ENCODE peak calls at places on chromosomes 13 and 19, in nine cellular contexts. O is activated CD8-positive, alpha-beta T cell treated with anti-CD3 and anti-CD28 coated beads for 36 hours; H is CD4-positive, alpha-beta T cell; G is neural crest cell; S is WERI-Rb-1; F is ascending aorta; N is AG09319; W is HFFc6; L is choroid plexus epithelial cell. Y is an unnamed sample.

GRCh38 chr19:41031926-41032325 is 40.8 kb downstream of the CYP2B6 start:
- DNase-seq in O (no peak), H (no peak), G (no peak), S (no peak), F (no peak), N (no peak), W (peak; percentile 5), L (peak; percentile 11), Y (no peak)

GRCh38 chr13:113951246-113951999 is 22.5 kb downstream of the C13orf46 start:
- DNase-seq in O (peak; percentile 74), H (peak; percentile 15), G (peak; percentile 45), S (peak; percentile 96), F (peak; percentile 92), N (peak; percentile 46), W (peak; percentile 59), L (peak; percentile 83), Y (peak; percentile 91)

GRCh38 chr19:32450217-32450616 is 44.6 kb downstream of the DPY19L3 start:
- DNase-seq in O (no peak), H (no peak), G (no peak), S (no peak), F (no peak), N (peak; percentile 19), W (no peak), L (peak; percentile 51), Y (no peak)

GRCh38 chr13:43046259-43046658 is 22.9 kb downstream of the DNAJC15 start:
- DNase-seq in O (no peak), H (no peak), G (no peak), S (no peak), F (no peak), N (no peak), W (no peak), L (no peak), Y (no peak)

GRCh38 chr13:64546371-64546770 is 2683.8 kb downstream of the PCDH9 start:
- DNase-seq in O (no peak), H (no peak), G (no peak), S (no peak), F (no peak), N (no peak), W (no peak), L (no peak), Y (no peak)

GRCh38 chr19:9531933-9532332 is 6.5 kb downstream of the ZNF426 start:
- DNase-seq in O (no peak), H (no peak), G (no peak), S (no peak), F (no peak), N (no peak), W (peak; percentile 24), L (no peak), Y (no peak)

GRCh38 chr19:58009666-58010301 is 7.2 kb upstream of the ZNF606 start:
- DNase-seq in O (peak; percentile 83), H (no peak), G (no peak), S (peak; percentile 95), F (peak; percentile 83), N (peak; percentile 44), W (no peak), L (peak; percentile 92), Y (peak; percentile 72)

GRCh38 chr19:49983645-49984229 is 22.8 kb upstream of the SIGLEC11 start:
- DNase-seq in O (peak; percentile 90), H (peak; percentile 81), G (peak; percentile 55), S (peak; percentile 72), F (peak; percentile 74), N (peak; percentile 7), W (peak; percentile 12), L (peak; percentile 62), Y (peak; percentile 77)

GRCh38 chr13:74839656-74840055 is 642.3 kb downstream of the TBC1D4 start:
- DNase-seq in O (no peak), H (no peak), G (no peak), S (no peak), F (no peak), N (no peak), W (peak; percentile 35), L (peak; percentile 57), Y (no peak)

GRCh38 chr13:38755792-38756191 is 68.9 kb downstream of the FREM2 start:
- DNase-seq in O (no peak), H (no peak), G (no peak), S (no peak), F (no peak), N (no peak), W (no peak), L (no peak), Y (no peak)

GRCh38 chr13:49997935-49998334 is 1.1 kb downstream of the TRIM13 start:
- DNase-seq in O (no peak), H (no peak), G (no peak), S (no peak), F (no peak), N (no peak), W (no peak), L (no peak), Y (no peak)

GRCh38 chr13:55654243-55654642 is 1486.5 kb upstream of the PRR20A start:
- DNase-seq in O (no peak), H (no peak), G (no peak), S (no peak), F (no peak), N (no peak), W (no peak), L (no peak), Y (no peak)

GRCh38 chr13:60230593-60230992 is 66.9 kb upstream of the DIAPH3 start:
- DNase-seq in O (no peak), H (no peak), G (no peak), S (no peak), F (no peak), N (no peak), W (no peak), L (peak; percentile 69), Y (no peak)

GRCh38 chr13:55307909-55308308 is 1832.8 kb upstream of the PRR20A start:
- DNase-seq in O (no peak), H (no peak), G (no peak), S (no peak), F (no peak), N (no peak), W (no peak), L (no peak), Y (no peak)

GRCh38 chr19:480016-480855 is 16.1 kb upstream of the MADCAM1 start:
- DNase-seq in O (peak; percentile 60), H (peak; percentile 17), G (peak; percentile 86), S (peak; percentile 85), F (peak; percentile 82), N (peak; percentile 11), W (peak; percentile 11), L (peak; percentile 65), Y (no peak)

GRCh38 chr13:91817250-91817649 is 418.8 kb downstream of the GPC5 start:
- DNase-seq in O (no peak), H (no peak), G (no peak), S (peak; percentile 36), F (no peak), N (no peak), W (no peak), L (peak; percentile 47), Y (no peak)

GRCh38 chr13:110617326-110618072 is 2.2 kb downstream of the NAXD start:
- DNase-seq in O (no peak), H (no peak), G (no peak), S (no peak), F (no peak), N (peak; percentile 32), W (peak; percentile 24), L (peak; percentile 96), Y (no peak)

GRCh38 chr19:55454787-55455243 is 6.6 kb downstream of the ISOC2 start:
- DNase-seq in O (peak; percentile 67), H (peak; percentile 42), G (peak; percentile 54), S (peak; percentile 89), F (no peak), N (no peak), W (peak; percentile 37), L (peak; percentile 59), Y (peak; percentile 75)

GRCh38 chr13:98977568-98978270 is at the start of gene DOCK9:
- DNase-seq in O (no peak), H (no peak), G (peak; percentile 20), S (no peak), F (peak; percentile 72), N (no peak), W (peak; percentile 52), L (peak; percentile 81), Y (no peak)
- TF ChIP-seq CTCF in O (no peak), H (no peak), G (no peak), S (no peak), F (no peak), N (no peak), W (no peak), L (no peak), Y (no peak)

GRCh38 chr19:12733907-12734214 is 623 bp downstream of the TRIR start:
- DNase-seq in O (no peak), H (no peak), G (no peak), S (no peak), F (no peak), N (no peak), W (no peak), L (no peak), Y (no peak)

GRCh38 chr19:12736854-12737665 is at the start of gene GET3:
- DNase-seq in O (peak; percentile 89), H (peak; percentile 67), G (peak; percentile 71), S (peak; percentile 97), F (peak; percentile 98), N (peak; percentile 100), W (peak; percentile 100), L (peak; percentile 100), Y (peak; percentile 94)

GRCh38 chr19:12731337-12731736 is 3.1 kb downstream of the TRIR start:
- DNase-seq in O (no peak), H (no peak), G (no peak), S (no peak), F (no peak), N (no peak), W (no peak), L (no peak), Y (no peak)

GRCh38 chr19:12730054-12730453 is 4.4 kb downstream of the TRIR start:
- DNase-seq in O (no peak), H (no peak), G (no peak), S (no peak), F (no peak), N (no peak), W (no peak), L (no peak), Y (no peak)

GRCh38 chr19:12733369-12733896 is 1.1 kb downstream of the TRIR start:
- DNase-seq in O (peak; percentile 79), H (no peak), G (no peak), S (peak; percentile 58), F (no peak), N (no peak), W (peak; percentile 65), L (peak; percentile 64), Y (peak; percentile 79)
- TF ChIP-seq CTCF in O (peak; percentile 67), H (no peak), G (peak; percentile 41), S (peak; percentile 68), F (no peak), N (peak; percentile 35), W (peak; percentile 68), L (peak; percentile 53), Y (peak; percentile 55)

GRCh38 chr19:18254546-18255500 is 19.4 kb downstream of the IQCN start:
- DNase-seq in O (no peak), H (no peak), G (no peak), S (no peak), F (no peak), N (no peak), W (no peak), L (no peak), Y (no peak)
- TF ChIP-seq CTCF in O (no peak), H (no peak), G (no peak), S (peak; percentile 60), F (no peak), N (no peak), W (peak; percentile 26), L (no peak), Y (peak; percentile 15)

GRCh38 chr13:44779085-44779484 is 203.0 kb upstream of the TSC22D1 start:
- DNase-seq in O (no peak), H (no peak), G (no peak), S (no peak), F (no peak), N (no peak), W (no peak), L (no peak), Y (no peak)
- TF ChIP-seq CTCF in O (no peak), H (no peak), G (no peak), S (no peak), F (no peak), N (no peak), W (no peak), L (no peak), Y (no peak)

Y was measured in GM13977.